ENCODE peak calls at places on chromosomes 5 and 9, in seven cellular contexts. M, U, Z, D, N, B and F are unnamed samples.

GRCh38 chr5:137594717-137595116 is 95.6 kb upstream of the SPOCK1 start:
- DNase-seq in M (no peak), U (no peak), Z (no peak), D (no peak), N (no peak), B (no peak), F (peak; percentile 44)

GRCh38 chr9:16542290-16542689 is 328.2 kb downstream of the BNC2 start:
- DNase-seq in M (no peak), U (no peak), Z (no peak), D (no peak), N (peak; percentile 25), B (no peak), F (no peak)

GRCh38 chr5:126676195-126676624 is 75.5 kb downstream of the PHAX start:
- DNase-seq in M (peak; percentile 76), U (peak; percentile 85), Z (peak; percentile 60), D (peak; percentile 66), N (peak; percentile 68), B (peak; percentile 62), F (peak; percentile 84)

GRCh38 chr5:126732716-126733115 is 44.2 kb upstream of the LMNB1 start:
- DNase-seq in M (no peak), U (peak; percentile 36), Z (no peak), D (no peak), N (no peak), B (no peak), F (no peak)

GRCh38 chr5:149379807-149380374 is 799 bp upstream of the IL17B start:
- DNase-seq in M (no peak), U (no peak), Z (no peak), D (no peak), N (no peak), B (no peak), F (no peak)

GRCh38 chr5:157956271-157956885 is 97.4 kb upstream of the CLINT1 start:
- DNase-seq in M (peak; percentile 27), U (no peak), Z (no peak), D (no peak), N (no peak), B (no peak), F (no peak)

GRCh38 chr9:116447914-116448313 is 239.2 kb upstream of the TRIM32 start:
- DNase-seq in M (no peak), U (no peak), Z (no peak), D (no peak), N (no peak), B (no peak), F (no peak)

GRCh38 chr5:7053125-7053524 is 339.9 kb downstream of the TENT4A start:
- DNase-seq in M (no peak), U (no peak), Z (no peak), D (no peak), N (no peak), B (no peak), F (no peak)

GRCh38 chr9:134545213-134546211 is 96.1 kb upstream of the COL5A1 start:
- DNase-seq in M (no peak), U (no peak), Z (no peak), D (no peak), N (no peak), B (no peak), F (no peak)

GRCh38 chr5:32642276-32643002 is 57.1 kb downstream of the SUB1 start:
- DNase-seq in M (no peak), U (no peak), Z (no peak), D (peak; percentile 55), N (no peak), B (no peak), F (no peak)

GRCh38 chr5:65925094-65925600 is 1.2 kb upstream of the ERBIN start:
- DNase-seq in M (no peak), U (peak; percentile 82), Z (no peak), D (peak; percentile 36), N (peak; percentile 56), B (peak; percentile 82), F (peak; percentile 75)

GRCh38 chr5:67816456-67816855 is 399.1 kb upstream of the PIK3R1 start:
- DNase-seq in M (no peak), U (no peak), Z (no peak), D (no peak), N (no peak), B (no peak), F (no peak)

GRCh38 chr9:83081010-83081409 is 18.1 kb upstream of the RASEF start:
- DNase-seq in M (no peak), U (no peak), Z (no peak), D (no peak), N (no peak), B (no peak), F (no peak)

GRCh38 chr9:16784002-16784401 is 86.5 kb downstream of the BNC2 start:
- DNase-seq in M (no peak), U (no peak), Z (no peak), D (no peak), N (no peak), B (no peak), F (no peak)

GRCh38 chr9:35811364-35812024 is 568 bp downstream of the SPAG8 start:
- DNase-seq in M (no peak), U (no peak), Z (no peak), D (no peak), N (no peak), B (no peak), F (no peak)

GRCh38 chr5:38613992-38614836 is 57.8 kb upstream of the LIFR start:
- DNase-seq in M (no peak), U (no peak), Z (peak; percentile 28), D (no peak), N (no peak), B (no peak), F (peak; percentile 91)

GRCh38 chr9:129476821-129477611 is 143.9 kb downstream of the C9orf50 start:
- DNase-seq in M (no peak), U (peak; percentile 84), Z (no peak), D (peak; percentile 61), N (no peak), B (no peak), F (no peak)

GRCh38 chr5:59712836-59713487 is 180.6 kb downstream of the PDE4D start:
- DNase-seq in M (no peak), U (peak; percentile 30), Z (no peak), D (no peak), N (no peak), B (no peak), F (no peak)

GRCh38 chr5:113487411-113487778 is 858 bp downstream of the MCC start:
- DNase-seq in M (no peak), U (no peak), Z (peak; percentile 15), D (no peak), N (no peak), B (no peak), F (peak; percentile 63)

GRCh38 chr5:113490317-113490716 is 2.1 kb upstream of the MCC start:
- DNase-seq in M (no peak), U (no peak), Z (no peak), D (no peak), N (no peak), B (no peak), F (no peak)

GRCh38 chr5:113487779-113488644 is at the start of gene MCC:
- DNase-seq in M (peak; percentile 92), U (no peak), Z (peak; percentile 73), D (peak; percentile 53), N (no peak), B (peak; percentile 92), F (peak; percentile 83)

GRCh38 chr5:113489299-113489698 is 1.0 kb upstream of the MCC start:
- DNase-seq in M (peak; percentile 22), U (no peak), Z (peak; percentile 89), D (peak; percentile 57), N (no peak), B (no peak), F (peak; percentile 89)

GRCh38 chr5:113488645-113489184 is 462 bp upstream of the MCC start:
- DNase-seq in M (no peak), U (no peak), Z (peak; percentile 8), D (no peak), N (no peak), B (no peak), F (peak; percentile 76)
- TF ChIP-seq JUND in M (no peak), U (no peak), Z (no peak), D (no peak), N (no peak), B (no peak), F (no peak)

DNA sequence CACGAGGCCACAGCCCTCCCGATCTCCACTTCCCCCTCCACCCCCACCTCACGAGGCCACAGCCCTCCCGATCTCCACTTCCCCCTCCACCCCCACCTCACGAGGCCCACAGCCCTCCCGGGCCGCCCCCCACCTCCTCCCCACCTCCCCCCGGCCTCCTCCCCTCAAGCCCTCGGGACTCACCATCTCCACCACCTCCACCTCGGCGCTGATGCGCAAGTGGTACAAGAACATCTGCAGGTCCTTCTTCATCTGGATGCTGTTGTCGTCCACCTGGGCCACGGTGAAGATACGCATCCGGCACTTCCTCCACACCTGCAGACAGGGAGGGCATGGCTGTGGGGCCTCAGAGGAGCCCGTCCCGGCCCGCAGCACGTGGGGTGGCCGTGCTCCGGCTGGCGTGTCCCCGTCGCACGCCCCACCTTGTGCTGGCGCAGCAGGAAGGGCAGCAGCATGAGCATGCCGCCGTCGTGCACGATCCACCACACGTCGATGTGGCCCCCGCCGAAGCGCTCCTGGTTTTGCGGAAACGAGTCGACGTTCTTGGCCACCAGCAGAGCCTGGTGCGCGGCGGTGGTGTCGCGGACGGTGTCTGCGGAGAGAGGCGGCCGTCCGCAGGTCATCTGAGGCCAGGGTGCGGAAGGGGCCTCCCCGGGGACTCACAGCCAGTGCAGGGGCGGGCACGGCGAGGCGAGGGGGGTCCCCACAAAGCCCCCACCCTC is 48.0 kb downstream of the SLC12A7 start:
- DNase-seq in M (peak; percentile 12), U (no peak), Z (no peak), D (no peak), N (no peak), B (no peak), F (no peak)
- TF ChIP-seq JUND in M (no peak), U (no peak), Z (no peak), D (no peak), N (no peak), B (no peak), F (no peak)

GRCh38 chr5:113050606-113051391 is 74.2 kb downstream of the DCP2 start:
- DNase-seq in M (no peak), U (no peak), Z (no peak), D (no peak), N (no peak), B (no peak), F (no peak)
- TF ChIP-seq JUND in M (peak; percentile 47), U (peak; percentile 15), Z (no peak), D (no peak), N (no peak), B (no peak), F (no peak)

DNA sequence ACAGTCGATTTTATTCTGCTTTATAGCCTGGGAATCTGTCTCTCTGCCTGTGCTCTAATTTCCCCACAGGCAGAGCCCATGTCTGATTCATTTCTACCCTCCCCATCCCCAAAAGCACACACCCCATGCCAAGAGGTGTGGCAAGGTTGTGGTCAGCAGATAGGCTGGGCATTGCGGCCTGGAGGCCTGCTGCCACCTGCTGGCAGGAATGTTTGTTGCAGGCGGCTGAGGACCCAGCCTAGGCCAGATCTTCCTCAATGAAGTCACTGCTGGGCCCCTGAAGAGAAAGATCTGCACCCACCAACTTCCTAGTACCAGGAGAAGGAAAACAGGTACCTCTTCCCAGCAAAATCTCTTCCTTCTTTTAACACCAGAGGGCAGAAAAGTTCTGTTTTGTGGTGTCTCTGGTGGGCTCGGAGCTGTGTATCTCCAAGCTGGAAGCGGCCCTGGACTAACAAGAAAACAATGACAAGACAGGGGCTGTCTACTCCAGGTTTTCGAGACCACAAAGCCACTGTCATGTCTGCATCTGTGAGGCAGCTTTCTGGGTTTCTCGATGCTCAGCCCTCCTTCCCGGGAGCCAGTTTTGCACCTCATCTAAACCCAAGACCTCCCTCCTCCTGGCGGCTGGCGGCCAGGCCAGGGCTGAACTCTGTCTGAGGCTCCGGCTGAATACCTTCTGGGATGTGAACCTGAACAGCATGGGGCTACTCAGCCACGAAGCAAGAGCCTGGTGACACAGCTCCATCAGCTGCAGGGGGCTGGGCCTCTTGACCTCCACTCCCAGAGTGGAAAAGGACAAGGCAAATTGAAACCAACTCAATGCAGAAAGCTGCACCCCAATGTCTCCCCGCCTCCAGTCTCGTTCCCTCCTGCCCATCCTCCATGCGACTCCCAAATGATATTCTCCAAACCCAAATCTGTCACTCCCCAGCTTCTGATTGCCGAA is 4.9 kb downstream of the ANKS6 start:
- DNase-seq in M (peak; percentile 86), U (peak; percentile 85), Z (peak; percentile 72), D (peak; percentile 50), N (no peak), B (peak; percentile 93), F (peak; percentile 63)
- TF ChIP-seq JUND in M (no peak), U (peak; percentile 46), Z (no peak), D (no peak), N (no peak), B (peak; percentile 58), F (no peak)